ENCODE peak calls at places on chromosomes 2 and 18, in four cellular contexts. T is psoas muscle; B is right cardiac atrium; K is CD4-positive, CD25-positive, alpha-beta regulatory T cell. C is an unnamed sample. For H3K27me3 and H3K4me1, the result is how much of the 10 kb centered on the place peaks cover.

GRCh38 chr18:69330345-69330744 is 70.3 kb upstream of the DOK6 start:
- DNase-seq in T (no peak), K (no peak), B (no peak), C (no peak)

GRCh38 chr2:18831916-18832510 is 242.6 kb upstream of the NT5C1B start:
- DNase-seq in K (no peak), B (no peak), T (no peak), C (no peak)

GRCh38 chr2:27638709-27639108 is 9.9 kb downstream of the GPN1 start:
- DNase-seq in T (no peak), B (no peak), K (no peak), C (no peak)

GRCh38 chr2:158797963-158798700 is 3.0 kb downstream of the DAPL1 start:
- DNase-seq in T (no peak), B (no peak), K (no peak), C (no peak)

GRCh38 chr2:210224660-210225460 is at the start of gene ACADL:
- DNase-seq in T (peak), K (peak), B (peak), C (no peak)

GRCh38 chr2:232966122-232966521 is 46.9 kb downstream of the NGEF start:
- DNase-seq in T (no peak), B (no peak), K (no peak), C (no peak)

GRCh38 chr2:195322324-195322723 is 334.7 kb upstream of the SLC39A10 start:
- DNase-seq in K (no peak), T (no peak), B (no peak), C (peak)

GRCh38 chr2:73718851-73719621 is 18.1 kb downstream of the TPRKB start:
- DNase-seq in K (no peak), B (no peak), T (no peak), C (no peak)

GRCh38 chr2:205738341-205738968 is 56.2 kb downstream of the NRP2 start:
- DNase-seq in T (no peak), K (no peak), B (no peak), C (no peak)

GRCh38 chr2:28591711-28592365 is 96.0 kb downstream of the PLB1 start:
- DNase-seq in K (no peak), T (no peak), B (no peak), C (no peak)

GRCh38 chr2:191521608-191522208 is 156.2 kb upstream of the NABP1 start:
- DNase-seq in T (no peak), B (no peak), K (peak), C (no peak)

GRCh38 chr2:130328710-130329109 is 14.0 kb upstream of the IMP4 start:
- DNase-seq in T (no peak), K (no peak), B (no peak), C (no peak)

GRCh38 chr2:240196716-240197438 is 56.4 kb upstream of the OTOS start:
- DNase-seq in B (no peak), T (no peak), K (no peak), C (no peak)

GRCh38 chr2:136444323-136444722 is 321.0 kb upstream of the THSD7B start:
- DNase-seq in T (no peak), B (no peak), K (no peak), C (no peak)

GRCh38 chr2:29417630-29418029 is 302.4 kb downstream of the CLIP4 start:
- DNase-seq in K (no peak), B (no peak), T (no peak), C (no peak)

GRCh38 chr18:26863122-26863879 is 2.2 kb downstream of the AQP4 start:
- DNase-seq in K (no peak), T (peak), B (peak), C (peak)

GRCh38 chr2:209686417-209686816 is 85.2 kb upstream of the UNC80 start:
- DNase-seq in T (no peak), B (no peak), K (no peak), C (no peak)

GRCh38 chr2:188293601-188294482 is 2.2 kb downstream of the GULP1 start:
- DNase-seq in T (peak), K (no peak), B (peak), C (peak)

DNA sequence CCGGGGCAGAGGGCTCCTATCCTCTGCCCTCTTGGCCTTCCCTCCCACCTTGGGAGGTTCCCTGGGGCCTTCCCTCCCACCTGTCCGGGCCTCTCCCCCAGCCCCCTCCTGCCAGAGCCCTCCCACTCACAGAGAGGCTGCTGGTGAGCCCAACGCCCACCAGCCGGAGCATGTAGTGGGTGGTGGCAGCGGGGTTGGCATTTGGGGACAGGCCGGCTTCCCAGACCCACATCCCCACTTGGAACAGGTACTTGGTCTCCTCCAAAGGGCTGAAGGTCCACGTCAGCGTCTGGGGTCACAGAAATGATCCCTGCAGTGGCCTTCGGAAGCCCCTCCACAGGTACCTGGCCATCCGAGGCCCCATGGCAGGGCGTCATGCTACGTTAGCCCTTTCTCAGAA is 19.3 kb downstream of the CFAP65 start:
- DNase-seq in T (no peak), B (no peak), K (no peak), C (no peak)
- H3K27me3 ChIP-seq in T (under half), B (under half), K (under half), C (under half)

GRCh38 chr18:48947102-48947501 is 3.7 kb downstream of the SMAD7 start:
- DNase-seq in T (no peak), B (no peak), K (no peak), C (no peak)
- H3K4me1 ChIP-seq in T (half or more), B (under half), K (half or more), C (under half)

GRCh38 chr18:76488190-76488589 is 6.9 kb downstream of the ZNF516 start:
- DNase-seq in K (no peak), T (no peak), B (no peak), C (peak)

GRCh38 chr18:76490701-76491171 is 4.3 kb downstream of the ZNF516 start:
- DNase-seq in K (peak), B (peak), T (peak), C (no peak)

GRCh38 chr18:76490040-76490439 is 5.0 kb downstream of the ZNF516 start:
- DNase-seq in T (no peak), K (no peak), B (no peak), C (no peak)

GRCh38 chr18:76487782-76488181 is 7.3 kb downstream of the ZNF516 start:
- DNase-seq in T (no peak), K (no peak), B (no peak), C (no peak)

DNA sequence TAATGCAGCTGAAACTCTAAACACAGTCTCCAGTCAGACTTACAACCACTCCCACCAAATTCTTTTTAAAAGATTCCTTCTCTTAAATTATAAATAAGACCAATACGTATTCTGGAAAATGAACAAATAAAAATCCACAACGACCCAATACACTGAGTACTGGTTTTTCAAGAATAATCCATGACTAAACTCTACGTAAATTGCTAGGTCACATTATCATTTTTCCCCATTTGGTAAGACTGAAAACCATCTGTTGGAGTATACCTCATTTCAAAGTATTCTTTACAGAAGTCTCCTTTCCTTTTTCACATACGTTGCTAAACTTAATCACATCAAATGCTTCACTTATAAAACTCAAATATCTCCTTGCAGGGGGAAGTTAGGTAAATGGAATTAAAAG is 6.0 kb downstream of the ZNF516 start:
- DNase-seq in B (no peak), K (no peak), T (no peak), C (no peak)
- H3K27me3 ChIP-seq in B (under half), K (under half), T (under half), C (under half)

GRCh38 chr18:25231327-25231691 is 120.7 kb downstream of the ZNF521 start:
- DNase-seq in B (peak), K (no peak), T (peak), C (no peak)

GRCh38 chr18:25235648-25236047 is 116.3 kb downstream of the ZNF521 start:
- DNase-seq in K (no peak), B (no peak), T (no peak), C (no peak)

GRCh38 chr18:25234740-25235345 is 117.1 kb downstream of the ZNF521 start:
- DNase-seq in B (no peak), K (no peak), T (no peak), C (no peak)

GRCh38 chr18:25234363-25234639 is 117.7 kb downstream of the ZNF521 start:
- DNase-seq in K (no peak), B (no peak), T (no peak), C (no peak)

GRCh38 chr18:25233582-25234362 is 118.2 kb downstream of the ZNF521 start:
- DNase-seq in T (no peak), K (no peak), B (no peak), C (no peak)
- H3K4me1 ChIP-seq in T (under half), K (under half), B (under half), C (under half)

GRCh38 chr2:104859310-104860130 is 5.6 kb downstream of the POU3F3 start:
- DNase-seq in T (no peak), K (no peak), B (no peak), C (peak)

GRCh38 chr2:104856973-104857261 is 3.0 kb downstream of the POU3F3 start:
- DNase-seq in K (no peak), T (no peak), B (no peak), C (peak)

GRCh38 chr2:104860141-104860790 is 6.4 kb downstream of the POU3F3 start:
- DNase-seq in T (no peak), B (no peak), K (no peak), C (peak)

GRCh38 chr2:104857262-104858221 is 3.6 kb downstream of the POU3F3 start:
- DNase-seq in K (no peak), B (no peak), T (no peak), C (peak)

DNA sequence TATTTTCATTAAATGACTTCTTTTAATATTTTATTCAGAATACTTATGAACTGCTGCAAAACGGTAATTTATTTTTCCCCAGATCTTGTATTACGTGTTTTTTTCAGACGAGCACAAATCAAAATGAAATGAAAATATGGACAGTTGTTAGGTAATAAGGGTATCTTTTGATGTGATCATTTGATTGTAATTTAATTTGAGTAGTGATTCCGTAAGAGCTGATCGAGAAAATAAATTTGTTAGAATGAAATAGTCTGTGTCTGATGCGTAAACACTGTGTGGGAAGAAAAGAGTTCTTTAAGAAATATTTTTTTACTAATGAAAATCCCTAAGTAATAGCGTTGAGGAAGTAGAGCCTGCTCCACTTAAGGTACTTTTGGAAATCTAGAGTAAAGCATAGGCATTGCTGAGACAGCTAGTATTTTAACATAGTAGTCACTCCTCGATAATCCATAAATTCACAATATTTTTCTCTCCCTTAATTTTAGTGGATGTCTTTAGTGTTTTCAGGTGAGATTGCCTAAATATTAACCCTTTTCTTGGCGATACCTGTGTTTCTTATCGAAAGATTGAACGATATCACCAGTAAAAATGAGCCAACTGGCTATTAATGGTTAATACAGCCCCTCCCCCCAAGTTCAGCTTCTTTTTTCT is 4.5 kb downstream of the POU3F3 start:
- DNase-seq in T (no peak), B (no peak), K (no peak), C (no peak)
- H3K27me3 ChIP-seq in T (under half), B (under half), K (under half), C (under half)

DNA sequence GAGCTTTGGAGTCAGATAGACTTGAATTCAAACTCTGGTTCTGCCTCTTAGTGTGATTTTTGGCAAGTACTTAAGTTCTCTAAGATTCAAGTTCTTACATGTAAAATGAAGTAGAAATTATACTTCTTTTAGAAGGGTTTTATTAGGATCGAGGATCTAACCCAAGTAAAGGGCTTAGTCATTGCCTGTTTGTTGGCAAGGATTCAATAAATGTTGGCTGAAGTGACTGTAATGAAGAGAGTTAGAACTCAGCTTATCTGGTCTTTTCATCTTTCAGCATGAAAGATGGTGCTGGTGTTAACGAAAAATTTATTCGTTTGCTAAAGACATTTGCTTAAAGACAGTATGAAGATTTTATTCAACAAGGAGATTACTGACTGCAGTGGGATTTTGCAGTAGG is 315.9 kb upstream of the THUMPD2 start:
- DNase-seq in T (no peak), K (no peak), B (no peak), C (no peak)
- H3K4me1 ChIP-seq in T (under half), K (under half), B (under half), C (under half)

GRCh38 chr18:24678626-24679025 is 218.2 kb downstream of the HRH4 start:
- DNase-seq in K (no peak), B (no peak), T (no peak), C (no peak)
- H3K27me3 ChIP-seq in K (under half), B (under half), T (under half), C (under half)